ENCODE peak calls at places on chromosome 3, in nine cellular contexts. One of them, this sample, is unnamed.

GRCh38 chr3:124887177-124887995 is at the start of gene ITGB5:
- DNase-seq in GM23248: peak
- DNase-seq in amygdala: peak
- DNase-seq in stimulated activated CD4-positive, alpha-beta T cell treated with anti-CD3 and anti-CD28 coated beads, TNF-alpha, amount 100 ng/mL, for 4 hours: no peak
- DNase-seq in HFF-Myc: no peak
- DNase-seq in small intestine: peak
- DNase-seq in mammary epithelial cell: peak
- DNase-seq in NCI-H2227 treated with DMSO at 0.1 percent for 48 hours: peak
- DNase-seq in CD8-positive, alpha-beta memory T cell: no peak
- DNase-seq in this sample: peak

GRCh38 chr3:141383555-141384129 is 15.3 kb downstream of the ZBTB38 start:
- DNase-seq in GM23248: peak
- DNase-seq in amygdala: no peak
- DNase-seq in stimulated activated CD4-positive, alpha-beta T cell treated with anti-CD3 and anti-CD28 coated beads, TNF-alpha, amount 100 ng/mL, for 4 hours: no peak
- DNase-seq in HFF-Myc: no peak
- DNase-seq in small intestine: no peak
- DNase-seq in mammary epithelial cell: peak
- DNase-seq in NCI-H2227 treated with DMSO at 0.1 percent for 48 hours: peak
- DNase-seq in CD8-positive, alpha-beta memory T cell: no peak
- DNase-seq in this sample: no peak

GRCh38 chr3:47443611-47443995 is 32.1 kb downstream of the SCAP start:
- DNase-seq in GM23248: no peak
- DNase-seq in amygdala: no peak
- DNase-seq in stimulated activated CD4-positive, alpha-beta T cell treated with anti-CD3 and anti-CD28 coated beads, TNF-alpha, amount 100 ng/mL, for 4 hours: no peak
- DNase-seq in HFF-Myc: no peak
- DNase-seq in small intestine: peak
- DNase-seq in mammary epithelial cell: peak
- DNase-seq in NCI-H2227 treated with DMSO at 0.1 percent for 48 hours: no peak
- DNase-seq in CD8-positive, alpha-beta memory T cell: no peak
- DNase-seq in this sample: no peak

GRCh38 chr3:81554348-81554747 is 207.1 kb downstream of the GBE1 start:
- DNase-seq in GM23248: peak
- DNase-seq in amygdala: no peak
- DNase-seq in stimulated activated CD4-positive, alpha-beta T cell treated with anti-CD3 and anti-CD28 coated beads, TNF-alpha, amount 100 ng/mL, for 4 hours: no peak
- DNase-seq in HFF-Myc: peak
- DNase-seq in small intestine: no peak
- DNase-seq in mammary epithelial cell: peak
- DNase-seq in NCI-H2227 treated with DMSO at 0.1 percent for 48 hours: no peak
- DNase-seq in CD8-positive, alpha-beta memory T cell: no peak
- DNase-seq in this sample: no peak

GRCh38 chr3:142226474-142226873 is 1.1 kb upstream of the GK5 start:
- DNase-seq in GM23248: peak
- DNase-seq in amygdala: no peak
- DNase-seq in stimulated activated CD4-positive, alpha-beta T cell treated with anti-CD3 and anti-CD28 coated beads, TNF-alpha, amount 100 ng/mL, for 4 hours: no peak
- DNase-seq in HFF-Myc: no peak
- DNase-seq in small intestine: no peak
- DNase-seq in mammary epithelial cell: no peak
- DNase-seq in NCI-H2227 treated with DMSO at 0.1 percent for 48 hours: no peak
- DNase-seq in CD8-positive, alpha-beta memory T cell: no peak
- DNase-seq in this sample: no peak

GRCh38 chr3:49017978-49018706 is at the start of gene DALRD3:
- DNase-seq in GM23248: peak
- DNase-seq in amygdala: peak
- DNase-seq in stimulated activated CD4-positive, alpha-beta T cell treated with anti-CD3 and anti-CD28 coated beads, TNF-alpha, amount 100 ng/mL, for 4 hours: peak
- DNase-seq in HFF-Myc: no peak
- DNase-seq in small intestine: peak
- DNase-seq in mammary epithelial cell: peak
- DNase-seq in NCI-H2227 treated with DMSO at 0.1 percent for 48 hours: peak
- DNase-seq in CD8-positive, alpha-beta memory T cell: peak
- DNase-seq in this sample: no peak

GRCh38 chr3:74651239-74651638 is 36.8 kb upstream of the CNTN3 start:
- DNase-seq in GM23248: peak
- DNase-seq in amygdala: no peak
- DNase-seq in stimulated activated CD4-positive, alpha-beta T cell treated with anti-CD3 and anti-CD28 coated beads, TNF-alpha, amount 100 ng/mL, for 4 hours: no peak
- DNase-seq in HFF-Myc: no peak
- DNase-seq in small intestine: no peak
- DNase-seq in mammary epithelial cell: no peak
- DNase-seq in NCI-H2227 treated with DMSO at 0.1 percent for 48 hours: no peak
- DNase-seq in CD8-positive, alpha-beta memory T cell: no peak
- DNase-seq in this sample: no peak

GRCh38 chr3:48370330-48370708 is 1.7 kb upstream of the FBXW12 start:
- DNase-seq in GM23248: no peak
- DNase-seq in amygdala: no peak
- DNase-seq in stimulated activated CD4-positive, alpha-beta T cell treated with anti-CD3 and anti-CD28 coated beads, TNF-alpha, amount 100 ng/mL, for 4 hours: no peak
- DNase-seq in HFF-Myc: no peak
- DNase-seq in small intestine: no peak
- DNase-seq in mammary epithelial cell: no peak
- DNase-seq in NCI-H2227 treated with DMSO at 0.1 percent for 48 hours: no peak
- DNase-seq in CD8-positive, alpha-beta memory T cell: no peak
- DNase-seq in this sample: no peak

GRCh38 chr3:52095990-52096775 is 39.8 kb upstream of the DUSP7 start:
- DNase-seq in GM23248: no peak
- DNase-seq in amygdala: no peak
- DNase-seq in stimulated activated CD4-positive, alpha-beta T cell treated with anti-CD3 and anti-CD28 coated beads, TNF-alpha, amount 100 ng/mL, for 4 hours: no peak
- DNase-seq in HFF-Myc: no peak
- DNase-seq in small intestine: no peak
- DNase-seq in mammary epithelial cell: peak
- DNase-seq in NCI-H2227 treated with DMSO at 0.1 percent for 48 hours: no peak
- DNase-seq in CD8-positive, alpha-beta memory T cell: no peak
- DNase-seq in this sample: no peak

GRCh38 chr3:94460914-94461313 is 398.1 kb downstream of the NSUN3 start:
- DNase-seq in GM23248: no peak
- DNase-seq in amygdala: no peak
- DNase-seq in stimulated activated CD4-positive, alpha-beta T cell treated with anti-CD3 and anti-CD28 coated beads, TNF-alpha, amount 100 ng/mL, for 4 hours: no peak
- DNase-seq in HFF-Myc: no peak
- DNase-seq in small intestine: no peak
- DNase-seq in mammary epithelial cell: no peak
- DNase-seq in NCI-H2227 treated with DMSO at 0.1 percent for 48 hours: no peak
- DNase-seq in CD8-positive, alpha-beta memory T cell: no peak
- DNase-seq in this sample: no peak

GRCh38 chr3:54572197-54572895 is 355.5 kb downstream of the LRTM1 start:
- DNase-seq in GM23248: peak
- DNase-seq in amygdala: no peak
- DNase-seq in stimulated activated CD4-positive, alpha-beta T cell treated with anti-CD3 and anti-CD28 coated beads, TNF-alpha, amount 100 ng/mL, for 4 hours: no peak
- DNase-seq in HFF-Myc: no peak
- DNase-seq in small intestine: no peak
- DNase-seq in mammary epithelial cell: peak
- DNase-seq in NCI-H2227 treated with DMSO at 0.1 percent for 48 hours: no peak
- DNase-seq in CD8-positive, alpha-beta memory T cell: no peak
- DNase-seq in this sample: no peak

GRCh38 chr3:117254990-117255389 is 545.4 kb downstream of the TUSC7 start:
- DNase-seq in GM23248: no peak
- DNase-seq in amygdala: no peak
- DNase-seq in stimulated activated CD4-positive, alpha-beta T cell treated with anti-CD3 and anti-CD28 coated beads, TNF-alpha, amount 100 ng/mL, for 4 hours: no peak
- DNase-seq in HFF-Myc: no peak
- DNase-seq in small intestine: no peak
- DNase-seq in mammary epithelial cell: no peak
- DNase-seq in NCI-H2227 treated with DMSO at 0.1 percent for 48 hours: no peak
- DNase-seq in CD8-positive, alpha-beta memory T cell: no peak
- DNase-seq in this sample: no peak

GRCh38 chr3:150349314-150350097 is 58.6 kb upstream of the TSC22D2 start:
- DNase-seq in GM23248: peak
- DNase-seq in amygdala: peak
- DNase-seq in stimulated activated CD4-positive, alpha-beta T cell treated with anti-CD3 and anti-CD28 coated beads, TNF-alpha, amount 100 ng/mL, for 4 hours: no peak
- DNase-seq in HFF-Myc: no peak
- DNase-seq in small intestine: no peak
- DNase-seq in mammary epithelial cell: no peak
- DNase-seq in NCI-H2227 treated with DMSO at 0.1 percent for 48 hours: no peak
- DNase-seq in CD8-positive, alpha-beta memory T cell: no peak
- DNase-seq in this sample: no peak

GRCh38 chr3:120773932-120774331 is 31.4 kb downstream of the GTF2E1 start:
- DNase-seq in GM23248: peak
- DNase-seq in amygdala: no peak
- DNase-seq in stimulated activated CD4-positive, alpha-beta T cell treated with anti-CD3 and anti-CD28 coated beads, TNF-alpha, amount 100 ng/mL, for 4 hours: no peak
- DNase-seq in HFF-Myc: no peak
- DNase-seq in small intestine: no peak
- DNase-seq in mammary epithelial cell: peak
- DNase-seq in NCI-H2227 treated with DMSO at 0.1 percent for 48 hours: no peak
- DNase-seq in CD8-positive, alpha-beta memory T cell: no peak
- DNase-seq in this sample: no peak

GRCh38 chr3:31941230-31941632 is 39.8 kb downstream of the OSBPL10 start:
- DNase-seq in GM23248: no peak
- DNase-seq in amygdala: no peak
- DNase-seq in stimulated activated CD4-positive, alpha-beta T cell treated with anti-CD3 and anti-CD28 coated beads, TNF-alpha, amount 100 ng/mL, for 4 hours: no peak
- DNase-seq in HFF-Myc: no peak
- DNase-seq in small intestine: no peak
- DNase-seq in mammary epithelial cell: no peak
- DNase-seq in NCI-H2227 treated with DMSO at 0.1 percent for 48 hours: no peak
- DNase-seq in CD8-positive, alpha-beta memory T cell: no peak
- DNase-seq in this sample: no peak

GRCh38 chr3:17554078-17554477 is 188.4 kb downstream of the TBC1D5 start:
- DNase-seq in GM23248: no peak
- DNase-seq in amygdala: no peak
- DNase-seq in stimulated activated CD4-positive, alpha-beta T cell treated with anti-CD3 and anti-CD28 coated beads, TNF-alpha, amount 100 ng/mL, for 4 hours: no peak
- DNase-seq in HFF-Myc: no peak
- DNase-seq in small intestine: no peak
- DNase-seq in mammary epithelial cell: no peak
- DNase-seq in NCI-H2227 treated with DMSO at 0.1 percent for 48 hours: no peak
- DNase-seq in CD8-positive, alpha-beta memory T cell: no peak
- DNase-seq in this sample: no peak

GRCh38 chr3:69326821-69327433 is 59.0 kb downstream of the FRMD4B start:
- DNase-seq in GM23248: no peak
- DNase-seq in amygdala: no peak
- DNase-seq in stimulated activated CD4-positive, alpha-beta T cell treated with anti-CD3 and anti-CD28 coated beads, TNF-alpha, amount 100 ng/mL, for 4 hours: peak
- DNase-seq in HFF-Myc: no peak
- DNase-seq in small intestine: no peak
- DNase-seq in mammary epithelial cell: no peak
- DNase-seq in NCI-H2227 treated with DMSO at 0.1 percent for 48 hours: no peak
- DNase-seq in CD8-positive, alpha-beta memory T cell: peak
- DNase-seq in this sample: no peak

GRCh38 chr3:175748087-175748732 is 889.1 kb downstream of the NAALADL2 start:
- DNase-seq in GM23248: peak
- DNase-seq in amygdala: no peak
- DNase-seq in stimulated activated CD4-positive, alpha-beta T cell treated with anti-CD3 and anti-CD28 coated beads, TNF-alpha, amount 100 ng/mL, for 4 hours: no peak
- DNase-seq in HFF-Myc: no peak
- DNase-seq in small intestine: no peak
- DNase-seq in mammary epithelial cell: peak
- DNase-seq in NCI-H2227 treated with DMSO at 0.1 percent for 48 hours: no peak
- DNase-seq in CD8-positive, alpha-beta memory T cell: no peak
- DNase-seq in this sample: no peak

GRCh38 chr3:136938334-136938733 is 19.4 kb upstream of the IL20RB start:
- DNase-seq in GM23248: peak
- DNase-seq in amygdala: no peak
- DNase-seq in stimulated activated CD4-positive, alpha-beta T cell treated with anti-CD3 and anti-CD28 coated beads, TNF-alpha, amount 100 ng/mL, for 4 hours: no peak
- DNase-seq in HFF-Myc: no peak
- DNase-seq in small intestine: no peak
- DNase-seq in mammary epithelial cell: no peak
- DNase-seq in NCI-H2227 treated with DMSO at 0.1 percent for 48 hours: no peak
- DNase-seq in CD8-positive, alpha-beta memory T cell: no peak
- DNase-seq in this sample: no peak

GRCh38 chr3:189712906-189713483 is 81.8 kb downstream of the TP63 start:
- DNase-seq in GM23248: peak
- DNase-seq in amygdala: no peak
- DNase-seq in stimulated activated CD4-positive, alpha-beta T cell treated with anti-CD3 and anti-CD28 coated beads, TNF-alpha, amount 100 ng/mL, for 4 hours: no peak
- DNase-seq in HFF-Myc: no peak
- DNase-seq in small intestine: no peak
- DNase-seq in mammary epithelial cell: no peak
- DNase-seq in NCI-H2227 treated with DMSO at 0.1 percent for 48 hours: no peak
- DNase-seq in CD8-positive, alpha-beta memory T cell: no peak
- DNase-seq in this sample: no peak

GRCh38 chr3:134148534-134148933 is 102.1 kb downstream of the RYK start:
- DNase-seq in GM23248: peak
- DNase-seq in amygdala: no peak
- DNase-seq in stimulated activated CD4-positive, alpha-beta T cell treated with anti-CD3 and anti-CD28 coated beads, TNF-alpha, amount 100 ng/mL, for 4 hours: no peak
- DNase-seq in HFF-Myc: no peak
- DNase-seq in small intestine: peak
- DNase-seq in mammary epithelial cell: peak
- DNase-seq in NCI-H2227 treated with DMSO at 0.1 percent for 48 hours: no peak
- DNase-seq in CD8-positive, alpha-beta memory T cell: no peak
- DNase-seq in this sample: no peak

GRCh38 chr3:58038675-58039302 is 30.6 kb downstream of the FLNB start:
- DNase-seq in GM23248: peak
- DNase-seq in amygdala: no peak
- DNase-seq in stimulated activated CD4-positive, alpha-beta T cell treated with anti-CD3 and anti-CD28 coated beads, TNF-alpha, amount 100 ng/mL, for 4 hours: no peak
- DNase-seq in HFF-Myc: no peak
- DNase-seq in small intestine: no peak
- DNase-seq in mammary epithelial cell: no peak
- DNase-seq in NCI-H2227 treated with DMSO at 0.1 percent for 48 hours: no peak
- DNase-seq in CD8-positive, alpha-beta memory T cell: no peak
- DNase-seq in this sample: no peak

GRCh38 chr3:32816439-32817194 is 1.2 kb upstream of the TRIM71 start:
- DNase-seq in GM23248: peak
- DNase-seq in amygdala: no peak
- DNase-seq in stimulated activated CD4-positive, alpha-beta T cell treated with anti-CD3 and anti-CD28 coated beads, TNF-alpha, amount 100 ng/mL, for 4 hours: no peak
- DNase-seq in HFF-Myc: no peak
- DNase-seq in small intestine: no peak
- DNase-seq in mammary epithelial cell: peak
- DNase-seq in NCI-H2227 treated with DMSO at 0.1 percent for 48 hours: no peak
- DNase-seq in CD8-positive, alpha-beta memory T cell: no peak
- DNase-seq in this sample: no peak

GRCh38 chr3:129018271-129018670 is 17.2 kb downstream of the EFCC1 start:
- DNase-seq in GM23248: no peak
- DNase-seq in amygdala: no peak
- DNase-seq in stimulated activated CD4-positive, alpha-beta T cell treated with anti-CD3 and anti-CD28 coated beads, TNF-alpha, amount 100 ng/mL, for 4 hours: no peak
- DNase-seq in HFF-Myc: no peak
- DNase-seq in small intestine: no peak
- DNase-seq in mammary epithelial cell: no peak
- DNase-seq in NCI-H2227 treated with DMSO at 0.1 percent for 48 hours: no peak
- DNase-seq in CD8-positive, alpha-beta memory T cell: no peak
- DNase-seq in this sample: no peak

GRCh38 chr3:116139607-116140006 is 305.7 kb downstream of the LSAMP start:
- DNase-seq in GM23248: peak
- DNase-seq in amygdala: peak
- DNase-seq in stimulated activated CD4-positive, alpha-beta T cell treated with anti-CD3 and anti-CD28 coated beads, TNF-alpha, amount 100 ng/mL, for 4 hours: no peak
- DNase-seq in HFF-Myc: no peak
- DNase-seq in small intestine: no peak
- DNase-seq in mammary epithelial cell: peak
- DNase-seq in NCI-H2227 treated with DMSO at 0.1 percent for 48 hours: no peak
- DNase-seq in CD8-positive, alpha-beta memory T cell: no peak
- DNase-seq in this sample: no peak

GRCh38 chr3:24145481-24145880 is 200.4 kb downstream of the NR1D2 start:
- DNase-seq in GM23248: peak
- DNase-seq in amygdala: no peak
- DNase-seq in stimulated activated CD4-positive, alpha-beta T cell treated with anti-CD3 and anti-CD28 coated beads, TNF-alpha, amount 100 ng/mL, for 4 hours: no peak
- DNase-seq in HFF-Myc: no peak
- DNase-seq in small intestine: peak
- DNase-seq in mammary epithelial cell: no peak
- DNase-seq in NCI-H2227 treated with DMSO at 0.1 percent for 48 hours: no peak
- DNase-seq in CD8-positive, alpha-beta memory T cell: no peak
- DNase-seq in this sample: no peak

GRCh38 chr3:45771831-45772230 is 24.5 kb downstream of the SLC6A20 start:
- DNase-seq in GM23248: no peak
- DNase-seq in amygdala: no peak
- DNase-seq in stimulated activated CD4-positive, alpha-beta T cell treated with anti-CD3 and anti-CD28 coated beads, TNF-alpha, amount 100 ng/mL, for 4 hours: no peak
- DNase-seq in HFF-Myc: no peak
- DNase-seq in small intestine: no peak
- DNase-seq in mammary epithelial cell: no peak
- DNase-seq in NCI-H2227 treated with DMSO at 0.1 percent for 48 hours: no peak
- DNase-seq in CD8-positive, alpha-beta memory T cell: no peak
- DNase-seq in this sample: no peak

GRCh38 chr3:61897848-61898247 is 336.5 kb downstream of the PTPRG start:
- DNase-seq in GM23248: no peak
- DNase-seq in amygdala: no peak
- DNase-seq in stimulated activated CD4-positive, alpha-beta T cell treated with anti-CD3 and anti-CD28 coated beads, TNF-alpha, amount 100 ng/mL, for 4 hours: no peak
- DNase-seq in HFF-Myc: no peak
- DNase-seq in small intestine: no peak
- DNase-seq in mammary epithelial cell: no peak
- DNase-seq in NCI-H2227 treated with DMSO at 0.1 percent for 48 hours: no peak
- DNase-seq in CD8-positive, alpha-beta memory T cell: no peak
- DNase-seq in this sample: no peak

GRCh38 chr3:128487813-128488635 is 5.0 kb downstream of the GATA2 start:
- DNase-seq in GM23248: peak
- DNase-seq in amygdala: peak
- DNase-seq in stimulated activated CD4-positive, alpha-beta T cell treated with anti-CD3 and anti-CD28 coated beads, TNF-alpha, amount 100 ng/mL, for 4 hours: no peak
- DNase-seq in HFF-Myc: peak
- DNase-seq in small intestine: peak
- DNase-seq in mammary epithelial cell: peak
- DNase-seq in NCI-H2227 treated with DMSO at 0.1 percent for 48 hours: peak
- DNase-seq in CD8-positive, alpha-beta memory T cell: no peak
- DNase-seq in this sample: no peak

GRCh38 chr3:23836536-23837230 is 30.9 kb downstream of the UBE2E1 start:
- DNase-seq in GM23248: no peak
- DNase-seq in amygdala: no peak
- DNase-seq in stimulated activated CD4-positive, alpha-beta T cell treated with anti-CD3 and anti-CD28 coated beads, TNF-alpha, amount 100 ng/mL, for 4 hours: no peak
- DNase-seq in HFF-Myc: no peak
- DNase-seq in small intestine: no peak
- DNase-seq in mammary epithelial cell: no peak
- DNase-seq in NCI-H2227 treated with DMSO at 0.1 percent for 48 hours: no peak
- DNase-seq in CD8-positive, alpha-beta memory T cell: no peak
- DNase-seq in this sample: no peak

GRCh38 chr3:191353022-191353777 is 22.9 kb upstream of the UTS2B start:
- DNase-seq in GM23248: no peak
- DNase-seq in amygdala: no peak
- DNase-seq in stimulated activated CD4-positive, alpha-beta T cell treated with anti-CD3 and anti-CD28 coated beads, TNF-alpha, amount 100 ng/mL, for 4 hours: no peak
- DNase-seq in HFF-Myc: no peak
- DNase-seq in small intestine: peak
- DNase-seq in mammary epithelial cell: no peak
- DNase-seq in NCI-H2227 treated with DMSO at 0.1 percent for 48 hours: no peak
- DNase-seq in CD8-positive, alpha-beta memory T cell: no peak
- DNase-seq in this sample: no peak

This sample was measured in memory B cell.